ENCODE peak calls at places on chromosomes 7 and 10, in four cellular contexts. C, W, S and M are unnamed samples.

GRCh38 chr10:84429926-84430520 is 101.6 kb downstream of the CCSER2 start:
- DNase-seq in C (peak), W (peak), S (peak), M (peak)

GRCh38 chr7:13593854-13594253 is 395.6 kb downstream of the ETV1 start:
- DNase-seq in C (no peak), W (no peak), S (no peak), M (no peak)

GRCh38 chr10:74901240-74901827 is 74.9 kb downstream of the KAT6B start:
- DNase-seq in C (no peak), W (no peak), S (no peak), M (no peak)

GRCh38 chr10:101778781-101779543 is 3.0 kb upstream of the FGF8 start:
- DNase-seq in C (no peak), W (no peak), S (no peak), M (no peak)

GRCh38 chr10:28676968-28677888 is at the start of gene BAMBI:
- DNase-seq in C (peak), W (peak), S (no peak), M (peak)

GRCh38 chr7:105521027-105521730 is 892 bp downstream of the PUS7 start:
- DNase-seq in C (peak), W (peak), S (no peak), M (peak)

GRCh38 chr10:91758303-91759146 is 39.7 kb upstream of the TNKS2 start:
- DNase-seq in C (peak), W (peak), S (peak), M (peak)

GRCh38 chr7:140625908-140626868 is 14.4 kb downstream of the DENND2A start:
- DNase-seq in C (peak), W (no peak), S (no peak), M (no peak)

GRCh38 chr10:127278001-127278400 is 81.6 kb upstream of the INSYN2A start:
- DNase-seq in C (peak), W (peak), S (no peak), M (no peak)

GRCh38 chr7:93601363-93601762 is 26.8 kb upstream of the CALCR start:
- DNase-seq in C (peak), W (no peak), S (no peak), M (no peak)

GRCh38 chr10:97059006-97059871 is 126.5 kb downstream of the SLIT1 start:
- DNase-seq in C (no peak), W (no peak), S (no peak), M (no peak)

GRCh38 chr7:12212051-12212485 is 974 bp downstream of the TMEM106B start:
- DNase-seq in C (peak), W (peak), S (no peak), M (peak)

GRCh38 chr7:29865526-29865925 is 59.2 kb downstream of the WIPF3 start:
- DNase-seq in C (peak), W (peak), S (no peak), M (no peak)

GRCh38 chr7:27808626-27809025 is 68.7 kb downstream of the TAX1BP1 start:
- DNase-seq in C (no peak), W (no peak), S (no peak), M (peak)

GRCh38 chr7:136931169-136931867 is 62.9 kb downstream of the CHRM2 start:
- DNase-seq in C (no peak), W (no peak), S (no peak), M (no peak)

GRCh38 chr10:26528715-26529393 is 90.7 kb downstream of the APBB1IP start:
- DNase-seq in C (no peak), W (no peak), S (peak), M (no peak)

DNA sequence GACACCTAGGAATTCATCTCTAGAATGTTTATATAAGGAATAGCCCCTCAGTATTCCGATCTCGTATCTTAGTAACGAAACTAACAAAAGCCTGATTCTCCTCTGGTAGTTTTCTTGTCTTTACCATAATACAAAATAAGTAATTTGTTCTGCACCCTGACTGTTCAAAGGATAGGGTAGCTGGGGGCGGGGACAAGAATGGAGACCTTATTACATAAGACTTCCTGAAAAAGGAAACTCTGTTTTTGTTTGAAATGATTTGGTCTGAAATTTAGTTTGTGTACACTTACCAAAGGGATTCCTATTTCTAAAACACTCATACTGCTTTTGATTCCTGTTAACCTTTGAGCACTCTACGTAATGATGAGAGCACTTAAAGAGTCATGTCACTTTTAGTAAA is 17.2 kb downstream of the IKZF1 start:
- DNase-seq in C (no peak), W (no peak), S (no peak), M (peak)
- H3K4me3 ChIP-seq in C (no peak), W (no peak), S (no peak), M (no peak)

DNA sequence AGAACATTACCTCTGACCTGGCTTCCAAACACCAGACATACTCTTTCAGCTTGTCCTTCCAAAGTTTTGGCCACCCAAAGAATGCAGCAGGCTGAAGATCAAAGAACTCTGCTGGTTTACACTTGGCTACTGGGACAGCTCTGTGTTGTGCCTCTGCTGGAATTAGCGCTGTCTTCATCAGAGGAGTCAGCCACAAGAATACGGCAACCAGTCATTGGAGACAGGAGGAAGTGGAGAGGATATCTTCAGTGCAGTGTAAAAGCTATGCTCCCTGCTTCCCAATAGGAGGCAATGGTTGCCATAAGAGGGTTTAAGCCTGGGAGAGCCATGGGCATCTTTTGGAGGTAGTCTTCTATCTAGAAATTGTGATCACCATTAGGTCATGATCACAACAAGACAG is 126.7 kb upstream of the WNT16 start:
- DNase-seq in C (no peak), W (no peak), S (no peak), M (no peak)
- TF ChIP-seq POLR2A in C (no peak), W (no peak), S (no peak), M (no peak)

DNA sequence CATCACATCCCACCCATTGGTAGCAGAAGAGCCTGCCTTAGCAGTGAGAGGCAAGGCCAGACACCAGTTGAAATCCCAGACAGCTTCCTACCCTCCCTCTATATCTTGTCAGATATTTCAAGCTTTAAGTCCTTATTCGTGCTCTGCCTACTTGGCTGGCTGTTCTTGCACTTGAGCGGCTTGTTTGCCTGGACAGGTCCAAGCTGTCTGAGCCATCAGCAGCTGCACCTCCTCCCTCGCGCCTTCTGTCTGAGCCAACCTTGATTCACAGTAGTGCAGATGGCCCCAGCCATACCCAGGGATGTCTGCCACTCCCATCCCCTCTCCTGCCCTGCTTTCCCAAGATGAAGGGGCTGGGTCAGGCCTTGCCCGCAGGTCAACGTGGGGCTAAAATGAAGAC is 16.4 kb downstream of the LRRC4 start:
- DNase-seq in C (no peak), W (no peak), S (no peak), M (no peak)
- TF ChIP-seq MYC in C (no peak), W (no peak), S (no peak), M (no peak)

DNA sequence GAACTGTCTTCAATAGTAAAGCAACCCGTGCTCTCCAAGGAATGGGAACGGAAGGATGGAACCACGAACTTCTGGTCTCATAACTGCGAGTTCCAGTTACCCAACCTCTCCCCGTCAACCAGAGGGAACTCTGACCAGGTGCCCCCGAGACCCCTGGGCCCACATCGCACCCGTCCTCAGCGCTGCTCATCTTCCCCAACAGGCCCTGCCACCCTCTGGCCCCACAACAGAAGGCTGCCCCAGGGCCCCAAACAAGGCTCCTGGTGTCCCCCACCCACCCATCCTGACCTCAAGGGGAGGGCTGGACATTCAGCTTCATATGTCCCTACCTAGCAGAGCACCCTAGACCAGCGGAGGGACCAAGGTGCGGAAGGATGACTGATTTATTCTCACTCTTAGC is 22.7 kb downstream of the PITRM1 start:
- DNase-seq in C (no peak), W (no peak), S (no peak), M (no peak)
- H3K4me3 ChIP-seq in C (no peak), W (no peak), S (no peak), M (no peak)

GRCh38 chr10:110671788-110672579 is 27.8 kb downstream of the RBM20 start:
- DNase-seq in C (peak), W (peak), S (peak), M (peak)
- TF ChIP-seq POLR2A in C (peak), W (no peak), S (peak), M (no peak)

DNA sequence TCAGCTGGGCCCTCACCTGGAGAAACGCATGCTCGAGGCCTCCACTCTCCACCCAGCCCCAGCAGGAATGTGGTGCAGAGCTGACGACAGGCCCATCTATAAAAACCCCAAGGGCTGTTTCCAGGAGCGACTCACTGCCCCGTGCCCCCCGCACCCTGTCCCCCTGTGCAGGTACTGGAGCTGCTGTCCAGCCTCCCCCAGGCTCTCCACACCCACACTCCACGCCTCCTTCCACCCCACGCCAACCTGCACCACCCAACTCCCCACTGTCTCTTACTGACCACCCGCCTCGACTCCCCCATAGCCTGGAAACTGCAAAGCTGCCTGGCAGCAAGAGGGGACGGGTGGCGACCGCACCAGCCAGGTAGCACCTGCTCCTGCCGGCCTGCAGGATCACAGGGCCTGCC is 43.3 kb downstream of the DIP2C start:
- DNase-seq in C (no peak), W (no peak), S (no peak), M (no peak)
- TF ChIP-seq MYC in C (no peak), W (no peak), S (no peak), M (no peak)